ENCODE peak calls at places on chromosomes 2 and 18, in five cellular contexts. One of them, this sample, is unnamed.

GRCh38 chr2:204583773-204584172 is 38.5 kb downstream of the PARD3B start:
- DNase-seq in NCI-H446 treated with DMSO at 0.1 percent for 48 hours: no peak
- DNase-seq in astrocyte: no peak
- DNase-seq in stimulated activated CD4-positive, alpha-beta T cell treated with anti-CD3 and anti-CD28 coated beads, Interleukin-2, amount 100 ng/mL, for 24 hours: no peak
- DNase-seq in neuronal stem cell: no peak
- DNase-seq in this sample: no peak

GRCh38 chr18:48959921-48960920 is 9.5 kb upstream of the SMAD7 start:
- DNase-seq in NCI-H446 treated with DMSO at 0.1 percent for 48 hours: no peak
- DNase-seq in neuronal stem cell: no peak
- DNase-seq in stimulated activated CD4-positive, alpha-beta T cell treated with anti-CD3 and anti-CD28 coated beads, Interleukin-2, amount 100 ng/mL, for 24 hours: no peak
- DNase-seq in astrocyte: peak
- DNase-seq in this sample: peak

GRCh38 chr2:1518891-1519530 is 105.7 kb downstream of the TPO start:
- DNase-seq in stimulated activated CD4-positive, alpha-beta T cell treated with anti-CD3 and anti-CD28 coated beads, Interleukin-2, amount 100 ng/mL, for 24 hours: no peak
- DNase-seq in NCI-H446 treated with DMSO at 0.1 percent for 48 hours: no peak
- DNase-seq in neuronal stem cell: no peak
- DNase-seq in astrocyte: peak
- DNase-seq in this sample: no peak

GRCh38 chr18:48983793-48984437 is 33.1 kb upstream of the SMAD7 start:
- DNase-seq in NCI-H446 treated with DMSO at 0.1 percent for 48 hours: no peak
- DNase-seq in astrocyte: no peak
- DNase-seq in stimulated activated CD4-positive, alpha-beta T cell treated with anti-CD3 and anti-CD28 coated beads, Interleukin-2, amount 100 ng/mL, for 24 hours: no peak
- DNase-seq in neuronal stem cell: no peak
- DNase-seq in this sample: no peak

GRCh38 chr2:10558281-10559030 is 110.3 kb upstream of the ODC1 start:
- DNase-seq in stimulated activated CD4-positive, alpha-beta T cell treated with anti-CD3 and anti-CD28 coated beads, Interleukin-2, amount 100 ng/mL, for 24 hours: no peak
- DNase-seq in astrocyte: no peak
- DNase-seq in NCI-H446 treated with DMSO at 0.1 percent for 48 hours: no peak
- DNase-seq in neuronal stem cell: no peak
- DNase-seq in this sample: no peak

GRCh38 chr2:116132833-116133232 is 1681.7 kb upstream of the DDX18 start:
- DNase-seq in stimulated activated CD4-positive, alpha-beta T cell treated with anti-CD3 and anti-CD28 coated beads, Interleukin-2, amount 100 ng/mL, for 24 hours: no peak
- DNase-seq in astrocyte: no peak
- DNase-seq in neuronal stem cell: no peak
- DNase-seq in NCI-H446 treated with DMSO at 0.1 percent for 48 hours: no peak
- DNase-seq in this sample: no peak

GRCh38 chr2:241878007-241878970 is 8.8 kb downstream of the RTP5 start:
- DNase-seq in astrocyte: no peak
- DNase-seq in stimulated activated CD4-positive, alpha-beta T cell treated with anti-CD3 and anti-CD28 coated beads, Interleukin-2, amount 100 ng/mL, for 24 hours: peak
- DNase-seq in neuronal stem cell: peak
- DNase-seq in NCI-H446 treated with DMSO at 0.1 percent for 48 hours: no peak
- DNase-seq in this sample: peak

GRCh38 chr2:121886059-121886458 is 130.6 kb downstream of the TSN start:
- DNase-seq in astrocyte: no peak
- DNase-seq in stimulated activated CD4-positive, alpha-beta T cell treated with anti-CD3 and anti-CD28 coated beads, Interleukin-2, amount 100 ng/mL, for 24 hours: no peak
- DNase-seq in neuronal stem cell: no peak
- DNase-seq in NCI-H446 treated with DMSO at 0.1 percent for 48 hours: no peak
- DNase-seq in this sample: no peak

GRCh38 chr18:417495-417894 is 83.0 kb downstream of the COLEC12 start:
- DNase-seq in stimulated activated CD4-positive, alpha-beta T cell treated with anti-CD3 and anti-CD28 coated beads, Interleukin-2, amount 100 ng/mL, for 24 hours: no peak
- DNase-seq in neuronal stem cell: no peak
- DNase-seq in NCI-H446 treated with DMSO at 0.1 percent for 48 hours: no peak
- DNase-seq in astrocyte: no peak
- DNase-seq in this sample: no peak

GRCh38 chr2:224688996-224689395 is 27.2 kb downstream of the CCDC195 start:
- DNase-seq in neuronal stem cell: no peak
- DNase-seq in NCI-H446 treated with DMSO at 0.1 percent for 48 hours: no peak
- DNase-seq in stimulated activated CD4-positive, alpha-beta T cell treated with anti-CD3 and anti-CD28 coated beads, Interleukin-2, amount 100 ng/mL, for 24 hours: no peak
- DNase-seq in astrocyte: no peak
- DNase-seq in this sample: no peak

GRCh38 chr18:2114289-2114688 is 457.0 kb downstream of the METTL4 start:
- DNase-seq in astrocyte: no peak
- DNase-seq in NCI-H446 treated with DMSO at 0.1 percent for 48 hours: no peak
- DNase-seq in neuronal stem cell: no peak
- DNase-seq in stimulated activated CD4-positive, alpha-beta T cell treated with anti-CD3 and anti-CD28 coated beads, Interleukin-2, amount 100 ng/mL, for 24 hours: no peak
- DNase-seq in this sample: no peak

GRCh38 chr18:6022089-6022444 is 126.7 kb upstream of the TMEM200C start:
- DNase-seq in NCI-H446 treated with DMSO at 0.1 percent for 48 hours: no peak
- DNase-seq in stimulated activated CD4-positive, alpha-beta T cell treated with anti-CD3 and anti-CD28 coated beads, Interleukin-2, amount 100 ng/mL, for 24 hours: no peak
- DNase-seq in astrocyte: peak
- DNase-seq in neuronal stem cell: no peak
- DNase-seq in this sample: no peak

GRCh38 chr2:160036736-160037135 is 25.7 kb downstream of the PLA2R1 start:
- DNase-seq in stimulated activated CD4-positive, alpha-beta T cell treated with anti-CD3 and anti-CD28 coated beads, Interleukin-2, amount 100 ng/mL, for 24 hours: no peak
- DNase-seq in NCI-H446 treated with DMSO at 0.1 percent for 48 hours: no peak
- DNase-seq in neuronal stem cell: no peak
- DNase-seq in astrocyte: no peak
- DNase-seq in this sample: no peak

GRCh38 chr18:58605027-58606020 is 23.6 kb downstream of the ALPK2 start:
- DNase-seq in astrocyte: peak
- DNase-seq in stimulated activated CD4-positive, alpha-beta T cell treated with anti-CD3 and anti-CD28 coated beads, Interleukin-2, amount 100 ng/mL, for 24 hours: peak
- DNase-seq in neuronal stem cell: no peak
- DNase-seq in NCI-H446 treated with DMSO at 0.1 percent for 48 hours: no peak
- DNase-seq in this sample: peak

GRCh38 chr2:156385242-156385641 is 50.9 kb upstream of the GPD2 start:
- DNase-seq in neuronal stem cell: no peak
- DNase-seq in NCI-H446 treated with DMSO at 0.1 percent for 48 hours: no peak
- DNase-seq in astrocyte: no peak
- DNase-seq in stimulated activated CD4-positive, alpha-beta T cell treated with anti-CD3 and anti-CD28 coated beads, Interleukin-2, amount 100 ng/mL, for 24 hours: peak
- DNase-seq in this sample: no peak

GRCh38 chr2:199810422-199811250 is 40.4 kb downstream of the FTCDNL1 start:
- DNase-seq in NCI-H446 treated with DMSO at 0.1 percent for 48 hours: no peak
- DNase-seq in neuronal stem cell: no peak
- DNase-seq in astrocyte: no peak
- DNase-seq in stimulated activated CD4-positive, alpha-beta T cell treated with anti-CD3 and anti-CD28 coated beads, Interleukin-2, amount 100 ng/mL, for 24 hours: no peak
- DNase-seq in this sample: no peak

GRCh38 chr18:80234398-80234797 is 12.9 kb downstream of the PARD6G start:
- DNase-seq in stimulated activated CD4-positive, alpha-beta T cell treated with anti-CD3 and anti-CD28 coated beads, Interleukin-2, amount 100 ng/mL, for 24 hours: no peak
- DNase-seq in neuronal stem cell: no peak
- DNase-seq in astrocyte: no peak
- DNase-seq in NCI-H446 treated with DMSO at 0.1 percent for 48 hours: no peak
- DNase-seq in this sample: no peak

GRCh38 chr2:100998235-100998573 is 3.9 kb upstream of the RPL31 start:
- DNase-seq in astrocyte: no peak
- DNase-seq in stimulated activated CD4-positive, alpha-beta T cell treated with anti-CD3 and anti-CD28 coated beads, Interleukin-2, amount 100 ng/mL, for 24 hours: no peak
- DNase-seq in NCI-H446 treated with DMSO at 0.1 percent for 48 hours: no peak
- DNase-seq in neuronal stem cell: no peak
- DNase-seq in this sample: no peak

GRCh38 chr2:191165190-191165643 is 14.4 kb upstream of the STAT4 start:
- DNase-seq in astrocyte: no peak
- DNase-seq in NCI-H446 treated with DMSO at 0.1 percent for 48 hours: peak
- DNase-seq in neuronal stem cell: peak
- DNase-seq in stimulated activated CD4-positive, alpha-beta T cell treated with anti-CD3 and anti-CD28 coated beads, Interleukin-2, amount 100 ng/mL, for 24 hours: no peak
- DNase-seq in this sample: no peak

GRCh38 chr2:22912398-22912797 is 472.6 kb upstream of the KLHL29 start:
- DNase-seq in stimulated activated CD4-positive, alpha-beta T cell treated with anti-CD3 and anti-CD28 coated beads, Interleukin-2, amount 100 ng/mL, for 24 hours: no peak
- DNase-seq in NCI-H446 treated with DMSO at 0.1 percent for 48 hours: no peak
- DNase-seq in astrocyte: no peak
- DNase-seq in neuronal stem cell: no peak
- DNase-seq in this sample: no peak

This sample was measured in foreskin keratinocyte.